ENCODE peak calls at places on chromosomes 2 and 18, in six cellular contexts. One of them, this sample, is unnamed.
A peak's percentile ranks its signal among the peaks of the same experiment; 100 is the strongest.

GRCh38 chr2:231923951-231924888 is 2.0 kb downstream of the NPPC start:
- DNase-seq in BE2C: no peak
- DNase-seq in CD8-positive, alpha-beta T cell: no peak
- DNase-seq in activated CD8-positive, alpha-beta T cell treated with anti-CD3 and anti-CD28 coated beads, Interleukin-2, amount 10 ng/mL, durations not matched to agents 7 days and 5 days: no peak
- DNase-seq in HFFc6: no peak
- DNase-seq in cerebellum: no peak
- DNase-seq in this sample: no peak

GRCh38 chr2:10285578-10286198 is 17.0 kb upstream of the HPCAL1 start:
- DNase-seq in BE2C: peak; percentile 91
- DNase-seq in CD8-positive, alpha-beta T cell: no peak
- DNase-seq in activated CD8-positive, alpha-beta T cell treated with anti-CD3 and anti-CD28 coated beads, Interleukin-2, amount 10 ng/mL, durations not matched to agents 7 days and 5 days: no peak
- DNase-seq in HFFc6: peak; percentile 53
- DNase-seq in cerebellum: no peak
- DNase-seq in this sample: peak; percentile 75

GRCh38 chr2:226185613-226186211 is 613.9 kb downstream of the IRS1 start:
- DNase-seq in BE2C: no peak
- DNase-seq in CD8-positive, alpha-beta T cell: no peak
- DNase-seq in activated CD8-positive, alpha-beta T cell treated with anti-CD3 and anti-CD28 coated beads, Interleukin-2, amount 10 ng/mL, durations not matched to agents 7 days and 5 days: no peak
- DNase-seq in HFFc6: peak; percentile 98
- DNase-seq in cerebellum: no peak
- DNase-seq in this sample: no peak

GRCh38 chr18:54717673-54718435 is 110.4 kb upstream of the RAB27B start:
- DNase-seq in BE2C: peak; percentile 44
- DNase-seq in CD8-positive, alpha-beta T cell: peak; percentile 44
- DNase-seq in activated CD8-positive, alpha-beta T cell treated with anti-CD3 and anti-CD28 coated beads, Interleukin-2, amount 10 ng/mL, durations not matched to agents 7 days and 5 days: peak; percentile 81
- DNase-seq in HFFc6: no peak
- DNase-seq in cerebellum: peak; percentile 11
- DNase-seq in this sample: peak; percentile 82

GRCh38 chr2:227774011-227774624 is 28.4 kb downstream of the SCYGR8 start:
- DNase-seq in BE2C: no peak
- DNase-seq in CD8-positive, alpha-beta T cell: no peak
- DNase-seq in activated CD8-positive, alpha-beta T cell treated with anti-CD3 and anti-CD28 coated beads, Interleukin-2, amount 10 ng/mL, durations not matched to agents 7 days and 5 days: no peak
- DNase-seq in HFFc6: no peak
- DNase-seq in cerebellum: no peak
- DNase-seq in this sample: peak; percentile 76

GRCh38 chr18:75581336-75582121 is 154.0 kb upstream of the SMIM21 start:
- DNase-seq in BE2C: no peak
- DNase-seq in CD8-positive, alpha-beta T cell: no peak
- DNase-seq in activated CD8-positive, alpha-beta T cell treated with anti-CD3 and anti-CD28 coated beads, Interleukin-2, amount 10 ng/mL, durations not matched to agents 7 days and 5 days: no peak
- DNase-seq in HFFc6: no peak
- DNase-seq in cerebellum: no peak
- DNase-seq in this sample: no peak

GRCh38 chr2:105329197-105329554 is 359 bp downstream of the TGFBRAP1 start:
- DNase-seq in BE2C: no peak
- DNase-seq in CD8-positive, alpha-beta T cell: peak; percentile 16
- DNase-seq in activated CD8-positive, alpha-beta T cell treated with anti-CD3 and anti-CD28 coated beads, Interleukin-2, amount 10 ng/mL, durations not matched to agents 7 days and 5 days: peak; percentile 36
- DNase-seq in HFFc6: no peak
- DNase-seq in cerebellum: no peak
- DNase-seq in this sample: peak; percentile 59

GRCh38 chr2:219410390-219410789 is 7.8 kb upstream of the DES start:
- DNase-seq in BE2C: no peak
- DNase-seq in CD8-positive, alpha-beta T cell: no peak
- DNase-seq in activated CD8-positive, alpha-beta T cell treated with anti-CD3 and anti-CD28 coated beads, Interleukin-2, amount 10 ng/mL, durations not matched to agents 7 days and 5 days: no peak
- DNase-seq in HFFc6: no peak
- DNase-seq in cerebellum: no peak
- DNase-seq in this sample: peak; percentile 41

GRCh38 chr2:26581266-26581990 is 59.7 kb downstream of the CIB4 start:
- DNase-seq in BE2C: no peak
- DNase-seq in CD8-positive, alpha-beta T cell: no peak
- DNase-seq in activated CD8-positive, alpha-beta T cell treated with anti-CD3 and anti-CD28 coated beads, Interleukin-2, amount 10 ng/mL, durations not matched to agents 7 days and 5 days: no peak
- DNase-seq in HFFc6: no peak
- DNase-seq in cerebellum: no peak
- DNase-seq in this sample: peak; percentile 35

GRCh38 chr2:113886479-113887383 is 3.2 kb upstream of the ACTR3 start:
- DNase-seq in BE2C: no peak
- DNase-seq in CD8-positive, alpha-beta T cell: peak; percentile 30
- DNase-seq in activated CD8-positive, alpha-beta T cell treated with anti-CD3 and anti-CD28 coated beads, Interleukin-2, amount 10 ng/mL, durations not matched to agents 7 days and 5 days: peak; percentile 76
- DNase-seq in HFFc6: peak; percentile 90
- DNase-seq in cerebellum: no peak
- DNase-seq in this sample: no peak

GRCh38 chr2:187102381-187102780 is 253.4 kb upstream of the ZSWIM2 start:
- DNase-seq in BE2C: no peak
- DNase-seq in CD8-positive, alpha-beta T cell: no peak
- DNase-seq in activated CD8-positive, alpha-beta T cell treated with anti-CD3 and anti-CD28 coated beads, Interleukin-2, amount 10 ng/mL, durations not matched to agents 7 days and 5 days: no peak
- DNase-seq in HFFc6: no peak
- DNase-seq in cerebellum: no peak
- DNase-seq in this sample: no peak

GRCh38 chr18:54712315-54712714 is 116.0 kb upstream of the RAB27B start:
- DNase-seq in BE2C: no peak
- DNase-seq in CD8-positive, alpha-beta T cell: no peak
- DNase-seq in activated CD8-positive, alpha-beta T cell treated with anti-CD3 and anti-CD28 coated beads, Interleukin-2, amount 10 ng/mL, durations not matched to agents 7 days and 5 days: no peak
- DNase-seq in HFFc6: peak; percentile 73
- DNase-seq in cerebellum: no peak
- DNase-seq in this sample: no peak

GRCh38 chr2:142218471-142218870 is 87.7 kb upstream of the LRP1B start:
- DNase-seq in BE2C: no peak
- DNase-seq in CD8-positive, alpha-beta T cell: no peak
- DNase-seq in activated CD8-positive, alpha-beta T cell treated with anti-CD3 and anti-CD28 coated beads, Interleukin-2, amount 10 ng/mL, durations not matched to agents 7 days and 5 days: no peak
- DNase-seq in HFFc6: no peak
- DNase-seq in cerebellum: no peak
- DNase-seq in this sample: no peak

GRCh38 chr2:176132397-176133086 is 3.0 kb downstream of the HOXD8 start:
- DNase-seq in BE2C: no peak
- DNase-seq in CD8-positive, alpha-beta T cell: no peak
- DNase-seq in activated CD8-positive, alpha-beta T cell treated with anti-CD3 and anti-CD28 coated beads, Interleukin-2, amount 10 ng/mL, durations not matched to agents 7 days and 5 days: peak; percentile 32
- DNase-seq in HFFc6: no peak
- DNase-seq in cerebellum: no peak
- DNase-seq in this sample: peak; percentile 53

GRCh38 chr2:152247337-152247695 is 71.8 kb upstream of the STAM2 start:
- DNase-seq in BE2C: no peak
- DNase-seq in CD8-positive, alpha-beta T cell: no peak
- DNase-seq in activated CD8-positive, alpha-beta T cell treated with anti-CD3 and anti-CD28 coated beads, Interleukin-2, amount 10 ng/mL, durations not matched to agents 7 days and 5 days: no peak
- DNase-seq in HFFc6: peak; percentile 69
- DNase-seq in cerebellum: no peak
- DNase-seq in this sample: no peak

GRCh38 chr2:119517433-119517832 is 6.8 kb downstream of the SCTR start:
- DNase-seq in BE2C: peak; percentile 68
- DNase-seq in CD8-positive, alpha-beta T cell: peak; percentile 19
- DNase-seq in activated CD8-positive, alpha-beta T cell treated with anti-CD3 and anti-CD28 coated beads, Interleukin-2, amount 10 ng/mL, durations not matched to agents 7 days and 5 days: peak; percentile 56
- DNase-seq in HFFc6: peak; percentile 19
- DNase-seq in cerebellum: no peak
- DNase-seq in this sample: peak; percentile 91

GRCh38 chr2:120605231-120605935 is 130.3 kb upstream of the GLI2 start:
- DNase-seq in BE2C: no peak
- DNase-seq in CD8-positive, alpha-beta T cell: no peak
- DNase-seq in activated CD8-positive, alpha-beta T cell treated with anti-CD3 and anti-CD28 coated beads, Interleukin-2, amount 10 ng/mL, durations not matched to agents 7 days and 5 days: no peak
- DNase-seq in HFFc6: no peak
- DNase-seq in cerebellum: no peak
- DNase-seq in this sample: no peak

GRCh38 chr2:15448242-15448839 is 112.8 kb downstream of the NBAS start:
- DNase-seq in BE2C: no peak
- DNase-seq in CD8-positive, alpha-beta T cell: no peak
- DNase-seq in activated CD8-positive, alpha-beta T cell treated with anti-CD3 and anti-CD28 coated beads, Interleukin-2, amount 10 ng/mL, durations not matched to agents 7 days and 5 days: no peak
- DNase-seq in HFFc6: no peak
- DNase-seq in cerebellum: no peak
- DNase-seq in this sample: no peak

GRCh38 chr2:85697716-85698115 is 3.6 kb downstream of the GNLY start:
- DNase-seq in BE2C: no peak
- DNase-seq in CD8-positive, alpha-beta T cell: no peak
- DNase-seq in activated CD8-positive, alpha-beta T cell treated with anti-CD3 and anti-CD28 coated beads, Interleukin-2, amount 10 ng/mL, durations not matched to agents 7 days and 5 days: no peak
- DNase-seq in HFFc6: no peak
- DNase-seq in cerebellum: no peak
- DNase-seq in this sample: no peak

This sample was measured in endodermal cell.